ENCODE peak calls at places on chromosome 21, in four cellular contexts. One of them, this sample, is unnamed.

GRCh38 chr21:43294194-43294902 is 125.5 kb downstream of the CRYAA start:
- DNase-seq in mucosa of descending colon: no peak
- DNase-seq in AG10803: no peak
- DNase-seq in fibroblast of lung: no peak
- DNase-seq in this sample: no peak

GRCh38 chr21:38229260-38229877 is 27.4 kb upstream of the KCNJ15 start:
- DNase-seq in fibroblast of lung: no peak
- DNase-seq in mucosa of descending colon: no peak
- DNase-seq in AG10803: no peak
- DNase-seq in this sample: no peak

GRCh38 chr21:16330340-16331319 is 600.8 kb downstream of the USP25 start:
- DNase-seq in mucosa of descending colon: peak; percentile 50
- DNase-seq in fibroblast of lung: peak; percentile 71
- DNase-seq in AG10803: peak; percentile 72
- DNase-seq in this sample: peak; percentile 77

GRCh38 chr21:39087238-39087975 is 95.8 kb downstream of the PSMG1 start:
- DNase-seq in mucosa of descending colon: no peak
- DNase-seq in AG10803: no peak
- DNase-seq in fibroblast of lung: peak; percentile 24
- DNase-seq in this sample: no peak

GRCh38 chr21:35035581-35035980 is 13.5 kb downstream of the RUNX1 start:
- DNase-seq in fibroblast of lung: no peak
- DNase-seq in AG10803: no peak
- DNase-seq in mucosa of descending colon: no peak
- DNase-seq in this sample: no peak

GRCh38 chr21:26835027-26835713 is 10.0 kb downstream of the ADAMTS1 start:
- DNase-seq in AG10803: peak; percentile 85
- DNase-seq in fibroblast of lung: peak; percentile 77
- DNase-seq in mucosa of descending colon: no peak
- DNase-seq in this sample: no peak

GRCh38 chr21:36395353-36396111 is 10.3 kb downstream of the CHAF1B start:
- DNase-seq in AG10803: no peak
- DNase-seq in fibroblast of lung: no peak
- DNase-seq in mucosa of descending colon: no peak
- DNase-seq in this sample: no peak

GRCh38 chr21:34522284-34522683 is 10.3 kb upstream of the KCNE1 start:
- DNase-seq in fibroblast of lung: no peak
- DNase-seq in mucosa of descending colon: peak; percentile 58
- DNase-seq in AG10803: no peak
- DNase-seq in this sample: no peak

GRCh38 chr21:38148046-38148445 is 108.7 kb upstream of the KCNJ15 start:
- DNase-seq in mucosa of descending colon: no peak
- DNase-seq in fibroblast of lung: no peak
- DNase-seq in AG10803: no peak
- DNase-seq in this sample: no peak

GRCh38 chr21:28521932-28522826 is 470.5 kb downstream of the LTN1 start:
- DNase-seq in fibroblast of lung: peak; percentile 33
- DNase-seq in mucosa of descending colon: peak; percentile 13
- DNase-seq in AG10803: peak; percentile 75
- DNase-seq in this sample: peak; percentile 24

GRCh38 chr21:37792046-37792445 is 124.2 kb downstream of the KCNJ6 start:
- DNase-seq in AG10803: peak; percentile 42
- DNase-seq in mucosa of descending colon: no peak
- DNase-seq in fibroblast of lung: peak; percentile 74
- DNase-seq in this sample: peak; percentile 6

GRCh38 chr21:26776320-26777021 is 68.7 kb downstream of the ADAMTS1 start:
- DNase-seq in fibroblast of lung: peak; percentile 37
- DNase-seq in AG10803: peak; percentile 71
- DNase-seq in mucosa of descending colon: no peak
- DNase-seq in this sample: no peak

GRCh38 chr21:27380303-27380702 is 413.4 kb upstream of the ADAMTS5 start:
- DNase-seq in AG10803: peak; percentile 72
- DNase-seq in mucosa of descending colon: no peak
- DNase-seq in fibroblast of lung: no peak
- DNase-seq in this sample: no peak

GRCh38 chr21:36635991-36636390 is 62.9 kb upstream of the SIM2 start:
- DNase-seq in AG10803: no peak
- DNase-seq in mucosa of descending colon: no peak
- DNase-seq in fibroblast of lung: no peak
- DNase-seq in this sample: no peak

GRCh38 chr21:34669149-34669879 is 520 bp downstream of the CLIC6 start:
- DNase-seq in mucosa of descending colon: no peak
- DNase-seq in fibroblast of lung: no peak
- DNase-seq in AG10803: no peak
- DNase-seq in this sample: no peak

GRCh38 chr21:35974801-35975200 is 85.5 kb downstream of the SETD4 start:
- DNase-seq in AG10803: no peak
- DNase-seq in mucosa of descending colon: peak; percentile 16
- DNase-seq in fibroblast of lung: peak; percentile 76
- DNase-seq in this sample: no peak

GRCh38 chr21:21247441-21247840 is 249.2 kb downstream of the NCAM2 start:
- DNase-seq in AG10803: no peak
- DNase-seq in fibroblast of lung: peak; percentile 52
- DNase-seq in mucosa of descending colon: no peak
- DNase-seq in this sample: no peak

GRCh38 chr21:36171327-36171726 is 14.7 kb downstream of the DOP1B start:
- DNase-seq in AG10803: no peak
- DNase-seq in fibroblast of lung: no peak
- DNase-seq in mucosa of descending colon: no peak
- DNase-seq in this sample: no peak

GRCh38 chr21:15552914-15553491 is 176.8 kb upstream of the USP25 start:
- DNase-seq in mucosa of descending colon: no peak
- DNase-seq in fibroblast of lung: peak; percentile 1
- DNase-seq in AG10803: peak; percentile 7
- DNase-seq in this sample: no peak

GRCh38 chr21:45556302-45556644 is 14.0 kb upstream of the SLC19A1 start:
- DNase-seq in fibroblast of lung: no peak
- DNase-seq in AG10803: no peak
- DNase-seq in mucosa of descending colon: no peak
- DNase-seq in this sample: no peak
- TF ChIP-seq CTCF in fibroblast of lung: no peak
- TF ChIP-seq CTCF in AG10803: no peak
- TF ChIP-seq CTCF in mucosa of descending colon: no peak
- TF ChIP-seq CTCF in this sample: peak; percentile 0

GRCh38 chr21:33231526-33231925 is 1.8 kb downstream of the IFNAR2 start:
- DNase-seq in AG10803: no peak
- DNase-seq in fibroblast of lung: no peak
- DNase-seq in mucosa of descending colon: no peak
- DNase-seq in this sample: no peak
- H3K4me3 ChIP-seq in AG10803: no peak overlapping the region
- H3K4me3 ChIP-seq in fibroblast of lung: no peak overlapping the region
- H3K4me3 ChIP-seq in mucosa of descending colon: no peak overlapping the region
- H3K4me3 ChIP-seq in this sample: no peak overlapping the region

DNA sequence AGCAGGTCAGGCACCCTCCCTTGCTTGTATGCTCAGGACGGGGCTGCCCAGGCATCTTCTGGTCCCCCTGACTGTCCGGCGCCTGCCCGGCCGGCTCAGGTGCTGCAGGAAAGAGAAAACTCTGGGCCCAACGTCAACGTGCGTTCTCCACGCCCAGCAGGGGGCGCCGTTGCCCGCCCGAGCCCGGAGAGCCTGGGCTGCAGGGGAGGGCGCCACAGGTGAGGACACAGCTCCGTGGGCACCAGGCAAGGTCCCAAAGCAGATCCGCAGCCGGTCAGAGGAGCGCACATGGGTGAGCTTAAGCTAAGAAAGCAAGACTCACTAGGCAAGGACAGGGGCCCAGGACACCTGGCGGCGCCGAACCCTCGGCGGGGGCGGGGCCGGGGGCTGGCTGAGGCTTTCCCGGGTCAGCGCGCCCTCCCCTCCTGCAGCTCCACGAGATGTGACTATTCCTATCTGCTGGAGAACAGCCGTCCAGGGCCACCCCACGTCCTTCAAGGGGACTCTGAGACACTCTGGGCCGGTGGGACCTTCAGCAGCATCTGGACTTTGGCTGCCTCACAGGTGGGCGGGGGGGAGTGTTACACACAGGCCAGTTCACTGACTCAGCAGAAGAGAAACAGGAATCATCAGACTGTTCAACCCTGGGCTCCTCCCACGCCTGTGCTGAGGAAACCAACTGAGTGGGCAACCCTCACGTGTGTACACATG is 29.3 kb downstream of the KRTAP10-1 start:
- DNase-seq in mucosa of descending colon: peak; percentile 72
- DNase-seq in AG10803: peak; percentile 20
- DNase-seq in fibroblast of lung: no peak
- DNase-seq in this sample: no peak
- TF ChIP-seq CTCF in mucosa of descending colon: peak; percentile 57
- TF ChIP-seq CTCF in AG10803: peak; percentile 58
- TF ChIP-seq CTCF in fibroblast of lung: peak; percentile 20
- TF ChIP-seq CTCF in this sample: peak; percentile 61

GRCh38 chr21:44844256-44844655 is 26.4 kb upstream of the SUMO3 start:
- DNase-seq in AG10803: no peak
- DNase-seq in mucosa of descending colon: no peak
- DNase-seq in fibroblast of lung: no peak
- DNase-seq in this sample: no peak
- H3K4me3 ChIP-seq in AG10803: no peak overlapping the region
- H3K4me3 ChIP-seq in mucosa of descending colon: no peak overlapping the region
- H3K4me3 ChIP-seq in fibroblast of lung: no peak overlapping the region
- H3K4me3 ChIP-seq in this sample: no peak overlapping the region

GRCh38 chr21:31111093-31111492 is 72.8 kb upstream of the KRTAP19-8 start:
- DNase-seq in fibroblast of lung: no peak
- DNase-seq in mucosa of descending colon: no peak
- DNase-seq in AG10803: no peak
- DNase-seq in this sample: peak; percentile 38

GRCh38 chr21:31107871-31108270 is 69.6 kb upstream of the KRTAP19-8 start:
- DNase-seq in mucosa of descending colon: no peak
- DNase-seq in AG10803: no peak
- DNase-seq in fibroblast of lung: no peak
- DNase-seq in this sample: no peak

GRCh38 chr21:31107151-31107785 is 69.0 kb upstream of the KRTAP19-8 start:
- DNase-seq in mucosa of descending colon: no peak
- DNase-seq in AG10803: no peak
- DNase-seq in fibroblast of lung: no peak
- DNase-seq in this sample: no peak

GRCh38 chr21:31110430-31110829 is 72.2 kb upstream of the KRTAP19-8 start:
- DNase-seq in mucosa of descending colon: no peak
- DNase-seq in fibroblast of lung: no peak
- DNase-seq in AG10803: no peak
- DNase-seq in this sample: peak; percentile 78

GRCh38 chr21:31108969-31109368 is 70.7 kb upstream of the KRTAP19-8 start:
- DNase-seq in fibroblast of lung: peak; percentile 3
- DNase-seq in mucosa of descending colon: no peak
- DNase-seq in AG10803: peak; percentile 13
- DNase-seq in this sample: no peak
- TF ChIP-seq CTCF in fibroblast of lung: no peak
- TF ChIP-seq CTCF in mucosa of descending colon: no peak
- TF ChIP-seq CTCF in AG10803: peak; percentile 39
- TF ChIP-seq CTCF in this sample: no peak

GRCh38 chr21:25422610-25423608 is 184.4 kb downstream of the MRPL39 start:
- DNase-seq in mucosa of descending colon: no peak
- DNase-seq in AG10803: no peak
- DNase-seq in fibroblast of lung: no peak
- DNase-seq in this sample: no peak

GRCh38 chr21:25426580-25426979 is 180.7 kb downstream of the MRPL39 start:
- DNase-seq in mucosa of descending colon: no peak
- DNase-seq in fibroblast of lung: no peak
- DNase-seq in AG10803: no peak
- DNase-seq in this sample: no peak

GRCh38 chr21:25425156-25425555 is 182.1 kb downstream of the MRPL39 start:
- DNase-seq in AG10803: no peak
- DNase-seq in fibroblast of lung: no peak
- DNase-seq in mucosa of descending colon: no peak
- DNase-seq in this sample: no peak

GRCh38 chr21:25424045-25424444 is 183.2 kb downstream of the MRPL39 start:
- DNase-seq in mucosa of descending colon: no peak
- DNase-seq in AG10803: no peak
- DNase-seq in fibroblast of lung: no peak
- DNase-seq in this sample: no peak

GRCh38 chr21:25424674-25425073 is 182.6 kb downstream of the MRPL39 start:
- DNase-seq in fibroblast of lung: no peak
- DNase-seq in AG10803: no peak
- DNase-seq in mucosa of descending colon: no peak
- DNase-seq in this sample: no peak
- H3K4me3 ChIP-seq in fibroblast of lung: no peak overlapping the region
- H3K4me3 ChIP-seq in AG10803: no peak overlapping the region
- H3K4me3 ChIP-seq in mucosa of descending colon: no peak overlapping the region
- H3K4me3 ChIP-seq in this sample: no peak overlapping the region

GRCh38 chr21:41817228-41817627 is 50.4 kb upstream of the RIPK4 start:
- DNase-seq in mucosa of descending colon: peak; percentile 72
- DNase-seq in fibroblast of lung: peak; percentile 62
- DNase-seq in AG10803: peak; percentile 80
- DNase-seq in this sample: peak; percentile 59
- TF ChIP-seq CTCF in mucosa of descending colon: peak; percentile 34
- TF ChIP-seq CTCF in fibroblast of lung: peak; percentile 64
- TF ChIP-seq CTCF in AG10803: peak; percentile 93
- TF ChIP-seq CTCF in this sample: peak; percentile 89

This sample was measured in astrocyte of the cerebellum.